ENCODE peak calls at places on chromosomes 6 and 20, in ten cellular contexts. N, V, K, H, B, J, Q, Z, T and G are unnamed samples.

GRCh38 chr6:106128981-106129761 is 43.0 kb downstream of the PRDM1 start:
- DNase-seq in N (peak; percentile 33), V (no peak), K (peak; percentile 94), H (no peak), B (peak; percentile 93), J (peak; percentile 20), Q (peak; percentile 61), Z (no peak), T (no peak), G (no peak)

GRCh38 chr6:110949679-110950285 is 8.7 kb upstream of the GTF3C6 start:
- DNase-seq in N (no peak), V (no peak), K (no peak), H (no peak), B (peak; percentile 86), J (peak; percentile 43), Q (no peak), Z (peak; percentile 79), T (no peak), G (no peak)

GRCh38 chr6:20024316-20024673 is 187.1 kb downstream of the ID4 start:
- DNase-seq in N (no peak), V (no peak), K (no peak), H (no peak), B (no peak), J (no peak), Q (no peak), Z (no peak), T (no peak), G (no peak)

GRCh38 chr20:19699132-19699971 is 58.7 kb upstream of the RIN2 start:
- DNase-seq in N (no peak), V (no peak), K (peak; percentile 39), H (no peak), B (peak; percentile 66), J (peak; percentile 64), Q (no peak), Z (no peak), T (no peak), G (no peak)

GRCh38 chr6:32692019-32692418 is 25.6 kb upstream of the HLA-DQB1 start:
- DNase-seq in N (peak; percentile 65), V (peak; percentile 5), K (no peak), H (peak; percentile 23), B (no peak), J (peak; percentile 22), Q (no peak), Z (no peak), T (peak; percentile 26), G (no peak)

GRCh38 chr6:144151010-144151727 is 852 bp downstream of the STX11 start:
- DNase-seq in N (peak; percentile 23), V (no peak), K (no peak), H (peak; percentile 32), B (peak; percentile 19), J (no peak), Q (peak; percentile 15), Z (peak; percentile 44), T (peak; percentile 37), G (no peak)

GRCh38 chr6:129621252-129621651 is 88.7 kb downstream of the ARHGAP18 start:
- DNase-seq in N (peak; percentile 36), V (no peak), K (no peak), H (no peak), B (no peak), J (peak; percentile 26), Q (no peak), Z (no peak), T (no peak), G (no peak)

GRCh38 chr6:136347847-136348246 is 58.2 kb upstream of the BCLAF1 start:
- DNase-seq in N (peak; percentile 28), V (no peak), K (no peak), H (no peak), B (peak; percentile 18), J (no peak), Q (no peak), Z (no peak), T (no peak), G (no peak)

GRCh38 chr20:63029358-63030121 is 22.8 kb upstream of the BHLHE23 start:
- DNase-seq in N (no peak), V (no peak), K (no peak), H (no peak), B (no peak), J (no peak), Q (no peak), Z (no peak), T (no peak), G (peak; percentile 7)